ENCODE peak calls at places on chromosomes 11 and 22, in ten cellular contexts. One of them, this sample, is unnamed.

GRCh38 chr11:32562839-32563599 is 20.6 kb upstream of the EIF3M start:
- DNase-seq in pancreas: no peak
- DNase-seq in tibial artery: no peak
- DNase-seq in MG63: no peak
- DNase-seq in HFF-Myc: no peak
- DNase-seq in adipocyte: peak
- DNase-seq in CD4-positive, CD25-positive, alpha-beta regulatory T cell: no peak
- DNase-seq in astrocyte of the spinal cord: no peak
- DNase-seq in heart left ventricle: no peak
- DNase-seq in GM12865: no peak
- DNase-seq in this sample: peak

GRCh38 chr22:22156716-22157499 is 87.7 kb upstream of the VPREB1 start:
- DNase-seq in pancreas: peak
- DNase-seq in tibial artery: no peak
- DNase-seq in MG63: peak
- DNase-seq in HFF-Myc: peak
- DNase-seq in adipocyte: peak
- DNase-seq in CD4-positive, CD25-positive, alpha-beta regulatory T cell: peak
- DNase-seq in astrocyte of the spinal cord: peak
- DNase-seq in heart left ventricle: no peak
- DNase-seq in GM12865: peak
- DNase-seq in this sample: peak

GRCh38 chr22:37735054-37735453 is 38.2 kb downstream of the TRIOBP start:
- DNase-seq in pancreas: peak
- DNase-seq in tibial artery: no peak
- DNase-seq in MG63: peak
- DNase-seq in HFF-Myc: no peak
- DNase-seq in adipocyte: no peak
- DNase-seq in CD4-positive, CD25-positive, alpha-beta regulatory T cell: no peak
- DNase-seq in astrocyte of the spinal cord: no peak
- DNase-seq in heart left ventricle: no peak
- DNase-seq in GM12865: no peak
- DNase-seq in this sample: no peak

GRCh38 chr11:134358165-134358852 is 26.5 kb downstream of the GLB1L2 start:
- DNase-seq in pancreas: no peak
- DNase-seq in tibial artery: peak
- DNase-seq in MG63: no peak
- DNase-seq in HFF-Myc: no peak
- DNase-seq in adipocyte: no peak
- DNase-seq in CD4-positive, CD25-positive, alpha-beta regulatory T cell: no peak
- DNase-seq in astrocyte of the spinal cord: no peak
- DNase-seq in heart left ventricle: no peak
- DNase-seq in GM12865: no peak
- DNase-seq in this sample: no peak

GRCh38 chr11:133508448-133508847 is 23.9 kb downstream of the OPCML start:
- DNase-seq in pancreas: no peak
- DNase-seq in tibial artery: no peak
- DNase-seq in MG63: no peak
- DNase-seq in HFF-Myc: no peak
- DNase-seq in adipocyte: no peak
- DNase-seq in CD4-positive, CD25-positive, alpha-beta regulatory T cell: no peak
- DNase-seq in astrocyte of the spinal cord: no peak
- DNase-seq in heart left ventricle: no peak
- DNase-seq in GM12865: no peak
- DNase-seq in this sample: no peak

GRCh38 chr22:50528682-50529415 is 963 bp downstream of the TYMP start:
- DNase-seq in pancreas: no peak
- DNase-seq in tibial artery: no peak
- DNase-seq in MG63: no peak
- DNase-seq in HFF-Myc: no peak
- DNase-seq in adipocyte: no peak
- DNase-seq in CD4-positive, CD25-positive, alpha-beta regulatory T cell: no peak
- DNase-seq in astrocyte of the spinal cord: no peak
- DNase-seq in heart left ventricle: peak
- DNase-seq in GM12865: peak
- DNase-seq in this sample: no peak

GRCh38 chr11:128686045-128686741 is 7.7 kb upstream of the FLI1 start:
- DNase-seq in pancreas: no peak
- DNase-seq in tibial artery: no peak
- DNase-seq in MG63: no peak
- DNase-seq in HFF-Myc: no peak
- DNase-seq in adipocyte: no peak
- DNase-seq in CD4-positive, CD25-positive, alpha-beta regulatory T cell: no peak
- DNase-seq in astrocyte of the spinal cord: no peak
- DNase-seq in heart left ventricle: no peak
- DNase-seq in GM12865: no peak
- DNase-seq in this sample: no peak

GRCh38 chr11:83611616-83612015 is 325.4 kb upstream of the CCDC90B start:
- DNase-seq in pancreas: no peak
- DNase-seq in tibial artery: no peak
- DNase-seq in MG63: no peak
- DNase-seq in HFF-Myc: no peak
- DNase-seq in adipocyte: no peak
- DNase-seq in CD4-positive, CD25-positive, alpha-beta regulatory T cell: no peak
- DNase-seq in astrocyte of the spinal cord: no peak
- DNase-seq in heart left ventricle: no peak
- DNase-seq in GM12865: no peak
- DNase-seq in this sample: no peak

GRCh38 chr22:37212174-37212906 is at the start of gene SSTR3:
- DNase-seq in pancreas: peak
- DNase-seq in tibial artery: peak
- DNase-seq in MG63: no peak
- DNase-seq in HFF-Myc: no peak
- DNase-seq in adipocyte: peak
- DNase-seq in CD4-positive, CD25-positive, alpha-beta regulatory T cell: no peak
- DNase-seq in astrocyte of the spinal cord: no peak
- DNase-seq in heart left ventricle: no peak
- DNase-seq in GM12865: no peak
- DNase-seq in this sample: no peak

DNA sequence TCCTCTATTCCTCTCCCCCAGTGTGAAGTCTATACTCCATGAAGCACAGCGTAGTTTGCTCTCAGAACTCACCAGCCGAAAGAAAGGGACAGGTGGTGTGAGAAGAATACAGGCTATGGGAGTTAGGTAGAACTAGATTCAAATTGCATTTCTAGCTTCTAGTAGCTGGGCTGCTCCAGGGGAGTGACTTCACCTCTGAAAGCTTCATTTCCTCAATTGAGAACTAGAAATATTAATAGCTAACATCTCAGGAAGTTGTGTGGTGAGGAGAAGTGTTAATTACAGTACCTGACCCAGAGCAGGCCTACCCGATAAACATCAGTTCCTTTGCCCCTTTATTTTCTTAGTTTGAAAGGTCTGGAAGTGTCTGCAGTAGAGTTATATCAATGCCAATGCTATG is 484.7 kb upstream of the TENM4 start:
- DNase-seq in pancreas: no peak
- DNase-seq in tibial artery: no peak
- DNase-seq in MG63: no peak
- DNase-seq in HFF-Myc: no peak
- DNase-seq in adipocyte: no peak
- DNase-seq in CD4-positive, CD25-positive, alpha-beta regulatory T cell: no peak
- DNase-seq in astrocyte of the spinal cord: no peak
- DNase-seq in heart left ventricle: no peak
- DNase-seq in GM12865: peak
- DNase-seq in this sample: no peak
- H3K4me3 ChIP-seq in pancreas: no peak
- H3K4me3 ChIP-seq in tibial artery: no peak
- H3K4me3 ChIP-seq in MG63: no peak
- H3K4me3 ChIP-seq in HFF-Myc: no peak
- H3K4me3 ChIP-seq in adipocyte: no peak
- H3K4me3 ChIP-seq in CD4-positive, CD25-positive, alpha-beta regulatory T cell: no peak
- H3K4me3 ChIP-seq in astrocyte of the spinal cord: no peak
- H3K4me3 ChIP-seq in heart left ventricle: no peak
- H3K4me3 ChIP-seq in GM12865: no peak
- H3K4me3 ChIP-seq in this sample: no peak

DNA sequence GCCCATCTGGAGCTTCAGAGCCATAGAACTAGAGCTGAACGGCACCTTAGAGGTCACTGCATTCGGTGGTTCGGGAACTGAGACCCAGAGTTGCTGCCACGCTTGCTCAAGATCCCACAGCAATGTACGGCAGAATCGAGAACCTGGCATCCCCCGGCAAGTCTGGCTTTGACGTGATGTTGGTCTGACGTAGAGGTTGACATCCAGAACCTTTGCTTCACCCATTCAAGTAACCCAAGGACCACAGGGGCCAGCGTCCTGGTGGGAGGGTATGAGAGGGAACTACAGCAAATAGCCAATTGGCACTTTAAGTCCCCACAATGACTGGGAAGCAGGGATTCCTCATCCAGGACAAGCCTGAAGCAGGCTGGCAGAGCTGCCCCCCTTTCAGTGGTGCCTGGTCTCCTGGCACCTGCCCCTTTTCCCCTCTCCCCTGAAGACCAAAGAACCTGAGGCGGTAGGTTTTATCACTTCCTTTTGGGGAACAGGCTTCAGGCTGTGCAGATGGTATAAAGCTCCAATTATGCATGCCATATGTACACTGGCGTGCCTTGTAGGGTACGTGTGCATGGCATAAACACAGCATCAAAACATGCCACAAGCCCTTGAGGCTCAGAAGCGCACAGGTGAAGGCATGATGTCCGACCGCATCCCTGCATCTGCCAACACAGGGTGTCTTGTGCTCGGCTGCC is 15.3 kb upstream of the TEF start:
- DNase-seq in pancreas: no peak
- DNase-seq in tibial artery: no peak
- DNase-seq in MG63: no peak
- DNase-seq in HFF-Myc: no peak
- DNase-seq in adipocyte: no peak
- DNase-seq in CD4-positive, CD25-positive, alpha-beta regulatory T cell: no peak
- DNase-seq in astrocyte of the spinal cord: no peak
- DNase-seq in heart left ventricle: no peak
- DNase-seq in GM12865: no peak
- DNase-seq in this sample: no peak
- H3K4me3 ChIP-seq in pancreas: no peak
- H3K4me3 ChIP-seq in tibial artery: peak
- H3K4me3 ChIP-seq in MG63: no peak
- H3K4me3 ChIP-seq in HFF-Myc: no peak
- H3K4me3 ChIP-seq in adipocyte: peak
- H3K4me3 ChIP-seq in CD4-positive, CD25-positive, alpha-beta regulatory T cell: no peak
- H3K4me3 ChIP-seq in astrocyte of the spinal cord: no peak
- H3K4me3 ChIP-seq in heart left ventricle: peak
- H3K4me3 ChIP-seq in GM12865: no peak
- H3K4me3 ChIP-seq in this sample: no peak

GRCh38 chr22:40654522-40655167 is 18.1 kb upstream of the MRTFA start:
- DNase-seq in pancreas: peak
- DNase-seq in tibial artery: peak
- DNase-seq in MG63: peak
- DNase-seq in HFF-Myc: peak
- DNase-seq in adipocyte: peak
- DNase-seq in CD4-positive, CD25-positive, alpha-beta regulatory T cell: no peak
- DNase-seq in astrocyte of the spinal cord: peak
- DNase-seq in heart left ventricle: peak
- DNase-seq in GM12865: no peak
- DNase-seq in this sample: peak

GRCh38 chr22:40648386-40648785 is 11.9 kb upstream of the MRTFA start:
- DNase-seq in pancreas: no peak
- DNase-seq in tibial artery: no peak
- DNase-seq in MG63: no peak
- DNase-seq in HFF-Myc: no peak
- DNase-seq in adipocyte: no peak
- DNase-seq in CD4-positive, CD25-positive, alpha-beta regulatory T cell: no peak
- DNase-seq in astrocyte of the spinal cord: no peak
- DNase-seq in heart left ventricle: no peak
- DNase-seq in GM12865: no peak
- DNase-seq in this sample: no peak

GRCh38 chr22:40651563-40652501 is 15.3 kb upstream of the MRTFA start:
- DNase-seq in pancreas: peak
- DNase-seq in tibial artery: peak
- DNase-seq in MG63: peak
- DNase-seq in HFF-Myc: peak
- DNase-seq in adipocyte: peak
- DNase-seq in CD4-positive, CD25-positive, alpha-beta regulatory T cell: peak
- DNase-seq in astrocyte of the spinal cord: peak
- DNase-seq in heart left ventricle: peak
- DNase-seq in GM12865: peak
- DNase-seq in this sample: peak

GRCh38 chr22:40653361-40653760 is 16.8 kb upstream of the MRTFA start:
- DNase-seq in pancreas: no peak
- DNase-seq in tibial artery: no peak
- DNase-seq in MG63: no peak
- DNase-seq in HFF-Myc: no peak
- DNase-seq in adipocyte: no peak
- DNase-seq in CD4-positive, CD25-positive, alpha-beta regulatory T cell: no peak
- DNase-seq in astrocyte of the spinal cord: no peak
- DNase-seq in heart left ventricle: no peak
- DNase-seq in GM12865: no peak
- DNase-seq in this sample: no peak

GRCh38 chr22:40651057-40651456 is 14.5 kb upstream of the MRTFA start:
- DNase-seq in pancreas: no peak
- DNase-seq in tibial artery: no peak
- DNase-seq in MG63: no peak
- DNase-seq in HFF-Myc: no peak
- DNase-seq in adipocyte: no peak
- DNase-seq in CD4-positive, CD25-positive, alpha-beta regulatory T cell: no peak
- DNase-seq in astrocyte of the spinal cord: no peak
- DNase-seq in heart left ventricle: no peak
- DNase-seq in GM12865: no peak
- DNase-seq in this sample: no peak
- H3K4me3 ChIP-seq in pancreas: no peak
- H3K4me3 ChIP-seq in tibial artery: peak
- H3K4me3 ChIP-seq in MG63: peak
- H3K4me3 ChIP-seq in HFF-Myc: peak
- H3K4me3 ChIP-seq in adipocyte: peak
- H3K4me3 ChIP-seq in CD4-positive, CD25-positive, alpha-beta regulatory T cell: peak
- H3K4me3 ChIP-seq in astrocyte of the spinal cord: no peak
- H3K4me3 ChIP-seq in heart left ventricle: peak
- H3K4me3 ChIP-seq in GM12865: peak
- H3K4me3 ChIP-seq in this sample: no peak

GRCh38 chr11:124896821-124897391 is 759 bp downstream of the ROBO4 start:
- DNase-seq in pancreas: no peak
- DNase-seq in tibial artery: peak
- DNase-seq in MG63: peak
- DNase-seq in HFF-Myc: no peak
- DNase-seq in adipocyte: no peak
- DNase-seq in CD4-positive, CD25-positive, alpha-beta regulatory T cell: no peak
- DNase-seq in astrocyte of the spinal cord: no peak
- DNase-seq in heart left ventricle: no peak
- DNase-seq in GM12865: no peak
- DNase-seq in this sample: no peak
- H3K4me3 ChIP-seq in pancreas: no peak
- H3K4me3 ChIP-seq in tibial artery: peak
- H3K4me3 ChIP-seq in MG63: peak
- H3K4me3 ChIP-seq in HFF-Myc: no peak
- H3K4me3 ChIP-seq in adipocyte: no peak
- H3K4me3 ChIP-seq in CD4-positive, CD25-positive, alpha-beta regulatory T cell: no peak
- H3K4me3 ChIP-seq in astrocyte of the spinal cord: no peak
- H3K4me3 ChIP-seq in heart left ventricle: peak
- H3K4me3 ChIP-seq in GM12865: no peak
- H3K4me3 ChIP-seq in this sample: no peak

This sample was measured in fibroblast of pulmonary artery.